ENCODE peak calls at places on chromosomes 4 and X, in eight cellular contexts. Z is stimulated activated naive CD8-positive, alpha-beta T cell treated with anti-CD3 and anti-CD28 coated beads, Interleukin-15, Interleukin-2, amounts not matched to agents 100 U/mL and 50 U/mL, for 24 hours; L is HEK293T; R is cardiac fibroblast; S is ecto neural progenitor cell; V is sciatic nerve; W is MCF 10A; I is NCI-H69. A is an unnamed sample.

GRCh38 chrX:19046343-19047215 is 62.7 kb upstream of the PHKA2 start:
- DNase-seq in Z (no peak), L (no peak), R (peak; percentile 48), S (no peak), V (no peak), W (peak; percentile 63), I (no peak), A (no peak)

GRCh38 chr4:86596802-86597201 is 2.7 kb downstream of the PTPN13 start:
- DNase-seq in Z (no peak), L (no peak), R (peak; percentile 33), S (no peak), V (no peak), W (peak; percentile 38), I (peak; percentile 4), A (no peak)

GRCh38 chrX:29295987-29296680 is 708.9 kb downstream of the IL1RAPL1 start:
- DNase-seq in Z (no peak), L (no peak), R (peak; percentile 59), S (no peak), V (no peak), W (no peak), I (no peak), A (no peak)

GRCh38 chr4:26044524-26044923 is 130.5 kb downstream of the SMIM20 start:
- DNase-seq in Z (no peak), L (no peak), R (no peak), S (no peak), V (no peak), W (no peak), I (no peak), A (no peak)

GRCh38 chrX:63400340-63400739 is 49.2 kb upstream of the SPIN4 start:
- DNase-seq in Z (no peak), L (no peak), R (no peak), S (no peak), V (no peak), W (no peak), I (no peak), A (no peak)

GRCh38 chr4:168129046-168129772 is 36.9 kb downstream of the ANXA10 start:
- DNase-seq in Z (no peak), L (no peak), R (no peak), S (no peak), V (no peak), W (no peak), I (no peak), A (no peak)

GRCh38 chr4:1535926-1536578 is 129.8 kb upstream of the NKX1-1 start:
- DNase-seq in Z (no peak), L (no peak), R (no peak), S (no peak), V (no peak), W (no peak), I (no peak), A (no peak)

GRCh38 chr4:2091990-2092652 is 33.0 kb downstream of the NAT8L start:
- DNase-seq in Z (no peak), L (no peak), R (no peak), S (no peak), V (no peak), W (no peak), I (peak; percentile 41), A (peak; percentile 79)

GRCh38 chr4:172202480-172203076 is 389.4 kb downstream of the GALNTL6 start:
- DNase-seq in Z (no peak), L (peak; percentile 40), R (peak; percentile 36), S (no peak), V (no peak), W (peak; percentile 38), I (peak; percentile 61), A (no peak)

GRCh38 chr4:74284074-74284473 is 24.2 kb upstream of the EPGN start:
- DNase-seq in Z (no peak), L (no peak), R (peak; percentile 66), S (no peak), V (no peak), W (peak; percentile 22), I (no peak), A (no peak)

GRCh38 chrX:10259716-10260115 is 102.9 kb downstream of the CLCN4 start:
- DNase-seq in Z (no peak), L (no peak), R (peak; percentile 61), S (no peak), V (no peak), W (no peak), I (no peak), A (no peak)

GRCh38 chr4:168840988-168841681 is 168.9 kb downstream of the CBR4 start:
- DNase-seq in Z (no peak), L (no peak), R (no peak), S (no peak), V (no peak), W (peak; percentile 31), I (peak; percentile 55), A (no peak)

GRCh38 chr4:24285759-24286158 is 298.6 kb downstream of the DHX15 start:
- DNase-seq in Z (no peak), L (no peak), R (no peak), S (no peak), V (no peak), W (no peak), I (no peak), A (no peak)

GRCh38 chrX:151753313-151754041 is 18.9 kb downstream of the CNGA2 start:
- DNase-seq in Z (peak; percentile 12), L (peak; percentile 74), R (peak; percentile 63), S (peak; percentile 76), V (peak; percentile 76), W (peak; percentile 73), I (peak; percentile 11), A (peak; percentile 70)

GRCh38 chrX:16305187-16305586 is 137.9 kb downstream of the MAGEB17 start:
- DNase-seq in Z (no peak), L (no peak), R (no peak), S (no peak), V (no peak), W (no peak), I (no peak), A (no peak)

GRCh38 chrX:111687305-111687704 is 6.3 kb downstream of the ALG13 start:
- DNase-seq in Z (no peak), L (no peak), R (no peak), S (no peak), V (no peak), W (no peak), I (no peak), A (no peak)

GRCh38 chrX:41350976-41351569 is 17.1 kb downstream of the DDX3X start:
- DNase-seq in Z (no peak), L (no peak), R (no peak), S (no peak), V (no peak), W (no peak), I (peak; percentile 41), A (no peak)

GRCh38 chr4:81259151-81259550 is 44.1 kb upstream of the PRKG2 start:
- DNase-seq in Z (no peak), L (no peak), R (no peak), S (no peak), V (no peak), W (no peak), I (no peak), A (no peak)

GRCh38 chr4:103719320-103720204 is at the start of gene TACR3:
- DNase-seq in Z (no peak), L (no peak), R (no peak), S (peak; percentile 78), V (no peak), W (no peak), I (peak; percentile 31), A (peak; percentile 76)

GRCh38 chr4:152448038-152448437 is 87.9 kb downstream of the FBXW7 start:
- DNase-seq in Z (no peak), L (peak; percentile 63), R (no peak), S (no peak), V (no peak), W (no peak), I (peak; percentile 9), A (no peak)

GRCh38 chr4:40550900-40551546 is 78.6 kb downstream of the RBM47 start:
- DNase-seq in Z (no peak), L (no peak), R (peak; percentile 53), S (no peak), V (no peak), W (peak; percentile 64), I (peak; percentile 56), A (no peak)

GRCh38 chr4:41935652-41936021 is 408 bp downstream of the TMEM33 start:
- DNase-seq in Z (peak; percentile 39), L (peak; percentile 25), R (peak; percentile 35), S (no peak), V (no peak), W (peak; percentile 44), I (no peak), A (no peak)

GRCh38 chr4:187883049-187883448 is 112.5 kb upstream of the ZFP42 start:
- DNase-seq in Z (no peak), L (no peak), R (no peak), S (no peak), V (no peak), W (no peak), I (no peak), A (no peak)

GRCh38 chrX:101230636-101231035 is 11.1 kb downstream of the DRP2 start:
- DNase-seq in Z (no peak), L (no peak), R (peak; percentile 69), S (no peak), V (no peak), W (peak; percentile 11), I (no peak), A (no peak)

GRCh38 chrX:54891573-54891972 is 29.1 kb upstream of the TRO start:
- DNase-seq in Z (peak; percentile 7), L (peak; percentile 29), R (peak; percentile 54), S (no peak), V (no peak), W (peak; percentile 56), I (peak; percentile 57), A (no peak)

A was measured in osteocyte.